ENCODE peak calls at places on chromosomes 1 and 21, in eight cellular contexts. E, R, J, X, F, N, H and S are unnamed samples. For H3K36me3, the result is how much of the 10 kb centered on the place peaks cover.

GRCh38 chr21:34198232-34199120 is 125.1 kb downstream of the MRPS6 start:
- DNase-seq in E (no peak), R (no peak), J (no peak), X (no peak), F (no peak), N (no peak), H (no peak), S (no peak)

GRCh38 chr1:85581138-85581801 is 709 bp downstream of the CCN1 start:
- DNase-seq in E (peak), R (peak), J (peak), X (peak), F (peak), N (no peak), H (peak), S (peak)

GRCh38 chr21:44265734-44266270 is 4.1 kb upstream of the DNMT3L start:
- DNase-seq in E (no peak), R (no peak), J (no peak), X (no peak), F (no peak), N (no peak), H (no peak), S (no peak)

GRCh38 chr1:31529999-31530705 is 46.2 kb upstream of the TINAGL1 start:
- DNase-seq in E (no peak), R (no peak), J (peak), X (no peak), F (no peak), N (no peak), H (no peak), S (no peak)

GRCh38 chr1:24373044-24373443 is 40.5 kb downstream of the STPG1 start:
- DNase-seq in E (no peak), R (no peak), J (no peak), X (no peak), F (no peak), N (no peak), H (no peak), S (no peak)

GRCh38 chr1:29201595-29202051 is 19.9 kb upstream of the SRSF4 start:
- DNase-seq in E (no peak), R (no peak), J (no peak), X (no peak), F (no peak), N (no peak), H (no peak), S (no peak)

GRCh38 chr1:208134491-208134890 is 109.7 kb downstream of the PLXNA2 start:
- DNase-seq in E (no peak), R (no peak), J (no peak), X (peak), F (no peak), N (no peak), H (no peak), S (no peak)

GRCh38 chr1:57421366-57421765 is 2.5 kb downstream of the DAB1 start:
- DNase-seq in E (no peak), R (no peak), J (no peak), X (no peak), F (no peak), N (no peak), H (no peak), S (no peak)

GRCh38 chr1:5798151-5798730 is 194.0 kb downstream of the NPHP4 start:
- DNase-seq in E (peak), R (no peak), J (no peak), X (no peak), F (peak), N (no peak), H (no peak), S (no peak)

GRCh38 chr1:110545492-110545891 is 26.5 kb upstream of the KCNA10 start:
- DNase-seq in E (no peak), R (no peak), J (no peak), X (no peak), F (no peak), N (no peak), H (no peak), S (no peak)

GRCh38 chr1:93577536-93578432 is 103.9 kb downstream of the BCAR3 start:
- DNase-seq in E (no peak), R (peak), J (no peak), X (no peak), F (no peak), N (no peak), H (peak), S (no peak)

GRCh38 chr1:10250663-10251062 is 40.3 kb downstream of the KIF1B start:
- DNase-seq in E (no peak), R (no peak), J (no peak), X (no peak), F (no peak), N (no peak), H (no peak), S (no peak)

GRCh38 chr1:226545806-226546596 is 2.6 kb upstream of the STUM start:
- DNase-seq in E (no peak), R (no peak), J (no peak), X (peak), F (no peak), N (no peak), H (no peak), S (peak)

GRCh38 chr1:192890134-192890533 is 81.3 kb downstream of the RGS2 start:
- DNase-seq in E (no peak), R (no peak), J (no peak), X (no peak), F (no peak), N (no peak), H (no peak), S (no peak)

GRCh38 chr21:45286671-45287437 is 841 bp downstream of the POFUT2 start:
- DNase-seq in E (peak), R (peak), J (peak), X (no peak), F (peak), N (no peak), H (no peak), S (no peak)

GRCh38 chr1:248884632-248885295 is 21.3 kb upstream of the PGBD2 start:
- DNase-seq in E (no peak), R (no peak), J (peak), X (no peak), F (no peak), N (no peak), H (no peak), S (no peak)

GRCh38 chr1:101128211-101128727 is 102.7 kb upstream of the DPH5 start:
- DNase-seq in E (no peak), R (no peak), J (no peak), X (no peak), F (no peak), N (no peak), H (no peak), S (no peak)

GRCh38 chr1:86259390-86259789 is 102.8 kb upstream of the COL24A1 start:
- DNase-seq in E (no peak), R (no peak), J (peak), X (no peak), F (no peak), N (no peak), H (no peak), S (no peak)

GRCh38 chr1:78358145-78358544 is 132.6 kb upstream of the PTGFR start:
- DNase-seq in E (no peak), R (no peak), J (no peak), X (no peak), F (no peak), N (no peak), H (no peak), S (no peak)

GRCh38 chr1:89516055-89516454 is 8.6 kb upstream of the LRRC8B start:
- DNase-seq in E (no peak), R (no peak), J (peak), X (no peak), F (no peak), N (no peak), H (no peak), S (no peak)

GRCh38 chr1:93665015-93665414 is 16.6 kb downstream of the BCAR3 start:
- DNase-seq in E (no peak), R (no peak), J (no peak), X (no peak), F (no peak), N (no peak), H (no peak), S (no peak)

GRCh38 chr21:45073301-45074047 is 906 bp upstream of the ADARB1 start:
- DNase-seq in E (peak), R (peak), J (peak), X (peak), F (no peak), N (no peak), H (no peak), S (no peak)

DNA sequence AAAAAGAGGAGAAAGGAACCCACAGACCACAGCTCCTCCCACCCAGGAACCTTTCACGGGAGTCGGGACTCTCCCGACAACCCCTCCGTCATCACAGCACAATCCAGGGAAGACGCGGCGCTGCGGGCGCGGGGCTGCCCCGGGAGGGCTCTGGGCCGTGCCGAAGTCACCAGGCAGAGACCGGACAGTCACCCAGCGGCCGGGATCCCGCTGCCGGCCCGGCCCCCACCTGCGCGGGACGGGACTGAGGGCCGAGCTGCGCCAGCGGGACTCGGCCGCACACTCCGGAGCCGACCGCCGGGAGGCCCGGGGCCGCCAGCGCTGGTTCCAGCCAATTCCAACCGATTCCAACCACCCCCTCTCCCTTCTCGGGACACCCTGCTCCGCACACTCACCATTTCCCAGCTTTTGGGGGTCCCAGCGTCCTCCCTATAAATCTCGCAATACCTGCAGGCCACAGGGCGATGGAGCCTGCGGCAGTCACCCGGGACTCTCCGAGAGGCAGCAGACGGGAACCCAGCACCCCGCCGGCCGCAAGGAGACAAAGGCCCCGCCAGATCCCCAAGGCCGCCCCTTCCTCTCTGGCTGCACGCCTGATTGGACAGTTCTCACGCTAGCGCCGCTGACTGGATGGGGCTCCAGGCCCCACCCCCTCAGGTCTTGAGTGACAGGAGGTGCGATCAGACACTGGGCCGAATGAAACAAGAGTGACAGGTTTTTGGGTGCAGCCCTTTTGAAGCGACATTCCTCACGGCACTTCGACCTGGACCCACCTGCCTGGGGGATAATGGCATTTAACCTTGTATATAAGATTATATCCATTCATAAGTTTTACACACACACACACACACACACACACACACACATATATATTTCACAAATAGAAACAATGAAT is at the start of gene ZNF695:
- DNase-seq in E (peak), R (peak), J (peak), X (peak), F (peak), N (no peak), H (peak), S (peak)
- H3K4me3 ChIP-seq in E (peak), R (peak), J (peak), X (no peak), F (peak), N (peak), H (peak), S (peak)

GRCh38 chr21:38503588-38503987 is 5.3 kb upstream of the ERG start:
- DNase-seq in E (no peak), R (no peak), J (peak), X (no peak), F (no peak), N (no peak), H (no peak), S (peak)
- H3K27ac ChIP-seq in E (no peak), R (no peak), J (no peak), X (no peak), F (no peak), N (no peak), H (peak), S (peak)

GRCh38 chr1:32770221-32770731 is 46.9 kb downstream of the YARS1 start:
- DNase-seq in E (no peak), R (peak), J (no peak), X (no peak), F (no peak), N (no peak), H (no peak), S (no peak)
- H3K36me3 ChIP-seq in E (under half), R (under half), J (under half), X (under half), F (half or more), N (under half), H (under half), S (under half)

GRCh38 chr1:211637066-211637465 is 38.4 kb downstream of the NEK2 start:
- DNase-seq in E (no peak), R (no peak), J (no peak), X (no peak), F (no peak), N (no peak), H (no peak), S (no peak)
- H3K4me3 ChIP-seq in E (no peak), R (no peak), J (no peak), X (no peak), F (no peak), N (no peak), H (no peak), S (no peak)